ENCODE peak calls at places on chromosome 7, in four cellular contexts. Y, L, F and M are unnamed samples.

GRCh38 chr7:17948503-17949238 is 8.4 kb upstream of the SNX13 start:
- DNase-seq in Y (no peak), L (no peak), F (no peak), M (no peak)

GRCh38 chr7:4683884-4684565 is 1.9 kb downstream of the FOXK1 start:
- DNase-seq in Y (peak), L (peak), F (no peak), M (peak)

GRCh38 chr7:130358471-130358870 is 13.9 kb downstream of the CPA5 start:
- DNase-seq in Y (no peak), L (no peak), F (no peak), M (no peak)

GRCh38 chr7:123367508-123368122 is 166.8 kb downstream of the IQUB start:
- DNase-seq in Y (no peak), L (peak), F (no peak), M (no peak)

GRCh38 chr7:25665903-25666670 is 437.8 kb upstream of the NPVF start:
- DNase-seq in Y (no peak), L (no peak), F (no peak), M (no peak)

GRCh38 chr7:128931965-128932861 is 5.5 kb upstream of the IRF5 start:
- DNase-seq in Y (peak), L (no peak), F (no peak), M (no peak)

GRCh38 chr7:93622036-93622714 is 47.7 kb upstream of the CALCR start:
- DNase-seq in Y (no peak), L (peak), F (no peak), M (no peak)

GRCh38 chr7:151272877-151273276 is 24.4 kb upstream of the SMARCD3 start:
- DNase-seq in Y (no peak), L (no peak), F (no peak), M (no peak)

GRCh38 chr7:6658618-6659345 is 21.7 kb downstream of the ZNF316 start:
- DNase-seq in Y (no peak), L (no peak), F (no peak), M (no peak)

GRCh38 chr7:4297843-4298219 is 384.3 kb upstream of the FOXK1 start:
- DNase-seq in Y (no peak), L (no peak), F (no peak), M (no peak)

GRCh38 chr7:29511851-29512250 is 51.8 kb upstream of the PRR15 start:
- DNase-seq in Y (no peak), L (no peak), F (no peak), M (no peak)

GRCh38 chr7:128035712-128036111 is 4.5 kb upstream of the LRRC4 start:
- DNase-seq in Y (no peak), L (peak), F (no peak), M (no peak)

GRCh38 chr7:52659178-52659577 is 376.3 kb upstream of the POM121L12 start:
- DNase-seq in Y (no peak), L (no peak), F (no peak), M (no peak)

GRCh38 chr7:80622531-80622930 is 15.9 kb upstream of the CD36 start:
- DNase-seq in Y (no peak), L (no peak), F (no peak), M (no peak)

GRCh38 chr7:120740348-120740747 is 117.6 kb downstream of the TSPAN12 start:
- DNase-seq in Y (no peak), L (no peak), F (no peak), M (no peak)

GRCh38 chr7:114865564-114865963 is 56.3 kb upstream of the MDFIC start:
- DNase-seq in Y (peak), L (no peak), F (peak), M (no peak)

GRCh38 chr7:30285067-30285530 is 702 bp downstream of the ZNRF2 start:
- DNase-seq in Y (no peak), L (peak), F (peak), M (peak)

GRCh38 chr7:66277492-66277891 is 72.4 kb downstream of the TPST1 start:
- DNase-seq in Y (no peak), L (no peak), F (no peak), M (no peak)

GRCh38 chr7:86926732-86927131 is 132.7 kb downstream of the ELAPOR2 start:
- DNase-seq in Y (no peak), L (peak), F (no peak), M (peak)

GRCh38 chr7:40346554-40346953 is 211.7 kb downstream of the SUGCT start:
- DNase-seq in Y (no peak), L (no peak), F (no peak), M (no peak)

GRCh38 chr7:13835442-13835841 is 154.0 kb downstream of the ETV1 start:
- DNase-seq in Y (no peak), L (no peak), F (no peak), M (no peak)

GRCh38 chr7:79741684-79742083 is 288.2 kb upstream of the MAGI2 start:
- DNase-seq in Y (no peak), L (no peak), F (no peak), M (no peak)

GRCh38 chr7:155467846-155468821 is 10.2 kb downstream of the EN2 start:
- DNase-seq in Y (no peak), L (no peak), F (no peak), M (no peak)

GRCh38 chr7:39700932-39701331 is 77.6 kb downstream of the RALA start:
- DNase-seq in Y (no peak), L (no peak), F (no peak), M (no peak)

GRCh38 chr7:104126411-104126841 is 81.4 kb downstream of the ORC5 start:
- DNase-seq in Y (no peak), L (no peak), F (no peak), M (no peak)

GRCh38 chr7:32583791-32584190 is 88.5 kb downstream of the AVL9 start:
- DNase-seq in Y (peak), L (no peak), F (no peak), M (no peak)

GRCh38 chr7:50690541-50691011 is 92.1 kb downstream of the GRB10 start:
- DNase-seq in Y (no peak), L (no peak), F (no peak), M (no peak)

GRCh38 chr7:43869898-43870240 is 552 bp upstream of the MRPS24 start:
- DNase-seq in Y (peak), L (no peak), F (no peak), M (no peak)

GRCh38 chr7:130069179-130069977 is 956 bp upstream of the KLHDC10 start:
- DNase-seq in Y (no peak), L (no peak), F (no peak), M (no peak)

GRCh38 chr7:132575987-132576722 is at the start of gene PLXNA4:
- DNase-seq in Y (no peak), L (no peak), F (no peak), M (no peak)

GRCh38 chr7:123570390-123571182 is 13.0 kb upstream of the NDUFA5 start:
- DNase-seq in Y (no peak), L (no peak), F (no peak), M (no peak)